ENCODE peak calls at places on chromosomes 6 and 20, in five cellular contexts. J, Q, Y, C and L are unnamed samples.

GRCh38 chr6:170372380-170373325 is 66.1 kb downstream of the FAM120B start:
- DNase-seq in J (no peak), Q (no peak), Y (no peak), C (no peak), L (no peak)

GRCh38 chr6:3766219-3766618 is 14.7 kb upstream of the PXDC1 start:
- DNase-seq in J (no peak), Q (no peak), Y (no peak), C (no peak), L (no peak)

GRCh38 chr20:1623501-1624250 is 3.9 kb upstream of the SIRPB1 start:
- DNase-seq in J (no peak), Q (no peak), Y (no peak), C (no peak), L (no peak)

GRCh38 chr6:8623441-8623840 is 188.1 kb upstream of the SLC35B3 start:
- DNase-seq in J (no peak), Q (no peak), Y (no peak), C (no peak), L (no peak)

GRCh38 chr6:75201901-75202672 is 3.8 kb downstream of the COL12A1 start:
- DNase-seq in J (peak; percentile 41), Q (peak; percentile 30), Y (peak; percentile 67), C (peak; percentile 33), L (no peak)

GRCh38 chr6:143745160-143746133 is 67.7 kb downstream of the PHACTR2 start:
- DNase-seq in J (peak; percentile 40), Q (peak; percentile 76), Y (no peak), C (peak; percentile 26), L (peak; percentile 69)

GRCh38 chr6:157632821-157633220 is 190.2 kb upstream of the SNX9 start:
- DNase-seq in J (no peak), Q (peak; percentile 89), Y (no peak), C (no peak), L (no peak)

GRCh38 chr20:47950103-47950502 is 164.8 kb upstream of the SULF2 start:
- DNase-seq in J (no peak), Q (no peak), Y (no peak), C (no peak), L (peak; percentile 9)

GRCh38 chr6:74519172-74519571 is 686.7 kb downstream of the COL12A1 start:
- DNase-seq in J (no peak), Q (peak; percentile 81), Y (no peak), C (no peak), L (no peak)

GRCh38 chr6:52505726-52506501 is 70.9 kb downstream of the TRAM2 start:
- DNase-seq in J (no peak), Q (no peak), Y (no peak), C (no peak), L (no peak)

GRCh38 chr20:34091637-34092200 is 20.3 kb downstream of the EIF2S2 start:
- DNase-seq in J (no peak), Q (no peak), Y (no peak), C (no peak), L (no peak)

GRCh38 chr20:45822863-45823262 is 4.2 kb downstream of the TNNC2 start:
- DNase-seq in J (no peak), Q (peak; percentile 47), Y (peak; percentile 57), C (no peak), L (peak; percentile 20)

GRCh38 chr20:33554914-33555420 is 65.1 kb downstream of the CBFA2T2 start:
- DNase-seq in J (no peak), Q (peak; percentile 99), Y (no peak), C (no peak), L (peak; percentile 54)

GRCh38 chr6:148345578-148345977 is 2.9 kb downstream of the SASH1 start:
- DNase-seq in J (no peak), Q (no peak), Y (no peak), C (no peak), L (no peak)
- H3K4me3 ChIP-seq in J (no peak overlapping the region), Q (no peak overlapping the region), Y (peak overlapping the region; percentile 77), C (peak overlapping the region; percentile 77), L (no peak overlapping the region)

DNA sequence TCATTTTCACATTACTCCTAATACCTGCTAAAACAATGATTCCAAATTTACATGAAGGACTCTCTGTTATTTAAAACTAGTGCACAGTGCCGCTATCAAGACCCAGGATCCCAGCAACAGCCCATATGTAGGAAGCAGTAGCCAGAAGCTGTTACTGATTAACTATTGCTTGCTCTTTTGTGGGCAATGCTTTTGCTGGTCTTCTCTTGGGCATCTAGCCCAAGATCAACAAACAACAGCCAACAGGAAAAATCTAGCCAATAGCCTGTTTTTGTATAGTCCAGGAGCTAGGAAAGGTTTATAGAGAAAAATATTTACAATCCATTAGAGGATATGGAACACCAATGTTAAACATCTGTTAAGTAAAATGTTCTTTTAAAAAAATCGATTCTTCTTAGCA is 22.1 kb upstream of the TENT5A start:
- DNase-seq in J (no peak), Q (no peak), Y (no peak), C (no peak), L (peak; percentile 30)
- H3K4me1 ChIP-seq in J (no peaks in the 10 kb centered on the region), Q (peaks cover 2% of the 10 kb centered on the region), Y (no peaks in the 10 kb centered on the region), C (no peaks in the 10 kb centered on the region), L (peaks cover 7% of the 10 kb centered on the region)

GRCh38 chr6:131270534-131270933 is 135.3 kb downstream of the AKAP7 start:
- DNase-seq in J (no peak), Q (no peak), Y (no peak), C (no peak), L (no peak)
- H3K4me3 ChIP-seq in J (no peak overlapping the region), Q (no peak overlapping the region), Y (no peak overlapping the region), C (no peak overlapping the region), L (no peak overlapping the region)

DNA sequence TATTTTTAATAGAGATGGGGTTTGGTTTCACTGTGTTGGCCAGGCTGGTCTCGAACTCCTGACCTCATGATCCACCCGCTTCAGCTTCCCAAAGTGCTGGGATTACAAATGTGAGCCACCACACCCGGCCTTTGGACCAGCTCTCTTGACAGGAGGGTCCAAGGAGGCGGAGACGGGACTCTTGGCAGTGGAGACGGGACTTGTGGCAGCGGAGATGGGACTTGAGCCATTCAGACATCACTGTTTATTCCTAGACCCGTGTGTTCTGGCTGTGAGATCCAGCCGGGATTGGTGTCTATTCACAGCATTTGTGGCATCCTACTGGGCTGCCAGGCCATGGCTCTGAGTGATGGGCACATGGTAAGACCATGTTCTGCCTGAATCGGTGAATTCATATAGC is 25.6 kb downstream of the PRPF6 start:
- DNase-seq in J (no peak), Q (no peak), Y (no peak), C (no peak), L (no peak)
- H3K4me1 ChIP-seq in J (no peaks in the 10 kb centered on the region), Q (peaks cover 15% of the 10 kb centered on the region), Y (no peaks in the 10 kb centered on the region), C (no peaks in the 10 kb centered on the region), L (no peaks in the 10 kb centered on the region)

GRCh38 chr6:163583558-163583957 is 169.0 kb downstream of the QKI start:
- DNase-seq in J (no peak), Q (no peak), Y (peak; percentile 31), C (no peak), L (no peak)

GRCh38 chr6:163589401-163589800 is 174.9 kb downstream of the QKI start:
- DNase-seq in J (no peak), Q (no peak), Y (no peak), C (no peak), L (no peak)

GRCh38 chr6:163586888-163587287 is 172.4 kb downstream of the QKI start:
- DNase-seq in J (no peak), Q (no peak), Y (no peak), C (no peak), L (no peak)

GRCh38 chr6:163588211-163588919 is 173.8 kb downstream of the QKI start:
- DNase-seq in J (no peak), Q (peak; percentile 74), Y (no peak), C (no peak), L (no peak)

GRCh38 chr6:163585932-163586437 is 171.5 kb downstream of the QKI start:
- DNase-seq in J (no peak), Q (peak; percentile 93), Y (peak; percentile 72), C (peak; percentile 68), L (no peak)
- H3K4me3 ChIP-seq in J (no peak overlapping the region), Q (no peak overlapping the region), Y (no peak overlapping the region), C (no peak overlapping the region), L (no peak overlapping the region)

GRCh38 chr20:40781340-40781916 is 92.4 kb upstream of the MAFB start:
- DNase-seq in J (no peak), Q (no peak), Y (no peak), C (no peak), L (no peak)

GRCh38 chr20:40777653-40778052 is 88.6 kb upstream of the MAFB start:
- DNase-seq in J (no peak), Q (no peak), Y (no peak), C (no peak), L (no peak)

GRCh38 chr20:40781979-40782378 is 92.9 kb upstream of the MAFB start:
- DNase-seq in J (no peak), Q (no peak), Y (no peak), C (no peak), L (no peak)

GRCh38 chr20:40776702-40777457 is 87.8 kb upstream of the MAFB start:
- DNase-seq in J (no peak), Q (no peak), Y (peak; percentile 35), C (no peak), L (peak; percentile 11)

DNA sequence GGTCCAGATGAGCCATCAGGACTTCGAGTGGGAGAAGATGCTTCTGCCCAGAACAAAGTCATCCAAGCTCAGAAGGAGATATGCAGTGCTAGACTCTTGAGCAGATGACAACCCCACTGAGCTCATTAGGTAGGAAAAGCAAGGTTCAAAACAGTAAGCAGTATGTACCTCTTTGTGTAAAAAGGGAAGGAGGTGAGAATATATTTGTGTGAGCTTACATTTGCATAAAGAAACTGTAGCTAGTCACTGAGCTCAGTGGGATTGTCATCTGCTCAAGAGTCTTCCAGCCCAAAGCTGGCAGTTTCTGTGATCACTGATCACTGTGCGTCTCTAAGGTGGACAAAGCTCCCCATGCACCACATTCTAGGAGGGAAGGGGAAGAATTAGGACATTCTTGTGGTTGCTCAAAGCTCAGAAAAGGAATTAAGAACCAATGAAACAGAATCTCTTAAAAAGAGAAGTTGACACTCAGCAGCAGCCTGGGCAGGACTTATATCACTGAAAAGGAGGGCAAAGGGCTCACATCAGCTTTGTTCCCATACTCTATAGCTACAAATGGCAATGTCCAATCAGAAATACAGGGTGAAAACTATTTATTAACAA is 90.0 kb upstream of the MAFB start:
- DNase-seq in J (no peak), Q (no peak), Y (no peak), C (no peak), L (no peak)
- H3K4me1 ChIP-seq in J (peaks cover 10% of the 10 kb centered on the region), Q (no peaks in the 10 kb centered on the region), Y (no peaks in the 10 kb centered on the region), C (peaks cover 4% of the 10 kb centered on the region), L (no peaks in the 10 kb centered on the region)

GRCh38 chr6:165854863-165855593 is 192.0 kb upstream of the PDE10A start:
- DNase-seq in J (no peak), Q (no peak), Y (no peak), C (no peak), L (no peak)
- H3K4me3 ChIP-seq in J (peak overlapping the region; percentile 35), Q (no peak overlapping the region), Y (no peak overlapping the region), C (no peak overlapping the region), L (no peak overlapping the region)